ENCODE peak calls at places on chromosomes 6 and 20, in eight cellular contexts. One of them, this sample, is unnamed.
A peak's percentile ranks its signal among the peaks of the same experiment; 100 is the strongest.

GRCh38 chr6:132788658-132789397 is 9.6 kb downstream of the SLC18B1 start:
- DNase-seq in HFF-Myc: no peak
- DNase-seq in dorsolateral prefrontal cortex: no peak
- DNase-seq in neural progenitor cell: no peak
- DNase-seq in right atrium auricular region: no peak
- DNase-seq in fibroblast of mammary gland: no peak
- DNase-seq in brain microvascular endothelial cell: no peak
- DNase-seq in GM06990: no peak
- DNase-seq in this sample: no peak

GRCh38 chr6:169190144-169190584 is 63.5 kb downstream of the THBS2 start:
- DNase-seq in neural progenitor cell: no peak
- DNase-seq in brain microvascular endothelial cell: peak; percentile 83
- DNase-seq in HFF-Myc: no peak
- DNase-seq in right atrium auricular region: peak; percentile 87
- DNase-seq in GM06990: no peak
- DNase-seq in fibroblast of mammary gland: peak; percentile 90
- DNase-seq in dorsolateral prefrontal cortex: no peak
- DNase-seq in this sample: peak; percentile 64

GRCh38 chr20:13852321-13852720 is 67.5 kb downstream of the NDUFAF5 start:
- DNase-seq in dorsolateral prefrontal cortex: no peak
- DNase-seq in fibroblast of mammary gland: no peak
- DNase-seq in GM06990: no peak
- DNase-seq in HFF-Myc: no peak
- DNase-seq in neural progenitor cell: no peak
- DNase-seq in right atrium auricular region: no peak
- DNase-seq in brain microvascular endothelial cell: no peak
- DNase-seq in this sample: no peak

GRCh38 chr6:4350571-4351505 is 215.5 kb upstream of the ECI2 start:
- DNase-seq in dorsolateral prefrontal cortex: no peak
- DNase-seq in neural progenitor cell: no peak
- DNase-seq in HFF-Myc: no peak
- DNase-seq in right atrium auricular region: no peak
- DNase-seq in brain microvascular endothelial cell: no peak
- DNase-seq in fibroblast of mammary gland: peak; percentile 78
- DNase-seq in GM06990: no peak
- DNase-seq in this sample: no peak

GRCh38 chr20:34017610-34018009 is 23.9 kb downstream of the RALY start:
- DNase-seq in HFF-Myc: peak; percentile 39
- DNase-seq in right atrium auricular region: no peak
- DNase-seq in brain microvascular endothelial cell: peak; percentile 91
- DNase-seq in fibroblast of mammary gland: peak; percentile 94
- DNase-seq in dorsolateral prefrontal cortex: no peak
- DNase-seq in GM06990: no peak
- DNase-seq in neural progenitor cell: no peak
- DNase-seq in this sample: peak; percentile 64

GRCh38 chr20:61654726-61655125 is 402.7 kb downstream of the CDH4 start:
- DNase-seq in neural progenitor cell: no peak
- DNase-seq in HFF-Myc: no peak
- DNase-seq in brain microvascular endothelial cell: no peak
- DNase-seq in fibroblast of mammary gland: no peak
- DNase-seq in dorsolateral prefrontal cortex: no peak
- DNase-seq in GM06990: no peak
- DNase-seq in right atrium auricular region: no peak
- DNase-seq in this sample: no peak

GRCh38 chr6:79784013-79784753 is 153.1 kb downstream of the SH3BGRL2 start:
- DNase-seq in neural progenitor cell: no peak
- DNase-seq in right atrium auricular region: no peak
- DNase-seq in fibroblast of mammary gland: no peak
- DNase-seq in HFF-Myc: no peak
- DNase-seq in GM06990: no peak
- DNase-seq in dorsolateral prefrontal cortex: no peak
- DNase-seq in brain microvascular endothelial cell: no peak
- DNase-seq in this sample: no peak

GRCh38 chr6:56387621-56388413 is 140.4 kb upstream of the COL21A1 start:
- DNase-seq in dorsolateral prefrontal cortex: no peak
- DNase-seq in HFF-Myc: no peak
- DNase-seq in neural progenitor cell: no peak
- DNase-seq in right atrium auricular region: no peak
- DNase-seq in fibroblast of mammary gland: no peak
- DNase-seq in GM06990: no peak
- DNase-seq in brain microvascular endothelial cell: no peak
- DNase-seq in this sample: no peak

GRCh38 chr6:137316626-137317025 is 97.4 kb upstream of the IFNGR1 start:
- DNase-seq in fibroblast of mammary gland: peak; percentile 54
- DNase-seq in HFF-Myc: no peak
- DNase-seq in GM06990: no peak
- DNase-seq in right atrium auricular region: no peak
- DNase-seq in dorsolateral prefrontal cortex: no peak
- DNase-seq in neural progenitor cell: no peak
- DNase-seq in brain microvascular endothelial cell: no peak
- DNase-seq in this sample: no peak

GRCh38 chr6:8462169-8462568 is 26.8 kb upstream of the SLC35B3 start:
- DNase-seq in HFF-Myc: no peak
- DNase-seq in fibroblast of mammary gland: no peak
- DNase-seq in right atrium auricular region: no peak
- DNase-seq in GM06990: no peak
- DNase-seq in dorsolateral prefrontal cortex: no peak
- DNase-seq in neural progenitor cell: no peak
- DNase-seq in brain microvascular endothelial cell: no peak
- DNase-seq in this sample: no peak

GRCh38 chr20:38893485-38894090 is 32.6 kb upstream of the FAM83D start:
- DNase-seq in dorsolateral prefrontal cortex: peak; percentile 76
- DNase-seq in GM06990: peak; percentile 88
- DNase-seq in HFF-Myc: peak; percentile 11
- DNase-seq in neural progenitor cell: peak; percentile 76
- DNase-seq in brain microvascular endothelial cell: peak; percentile 37
- DNase-seq in fibroblast of mammary gland: peak; percentile 34
- DNase-seq in right atrium auricular region: no peak
- DNase-seq in this sample: no peak

GRCh38 chr20:50138479-50139393 is 14.8 kb downstream of the PEDS1 start:
- DNase-seq in brain microvascular endothelial cell: no peak
- DNase-seq in dorsolateral prefrontal cortex: peak; percentile 78
- DNase-seq in fibroblast of mammary gland: no peak
- DNase-seq in right atrium auricular region: no peak
- DNase-seq in GM06990: no peak
- DNase-seq in HFF-Myc: no peak
- DNase-seq in neural progenitor cell: no peak
- DNase-seq in this sample: no peak

GRCh38 chr6:47292944-47293343 is 16.8 kb downstream of the TNFRSF21 start:
- DNase-seq in neural progenitor cell: no peak
- DNase-seq in dorsolateral prefrontal cortex: no peak
- DNase-seq in HFF-Myc: no peak
- DNase-seq in right atrium auricular region: no peak
- DNase-seq in fibroblast of mammary gland: peak; percentile 48
- DNase-seq in brain microvascular endothelial cell: peak; percentile 4
- DNase-seq in GM06990: no peak
- DNase-seq in this sample: no peak

GRCh38 chr6:40341726-40342125 is 245.4 kb downstream of the LRFN2 start:
- DNase-seq in neural progenitor cell: no peak
- DNase-seq in fibroblast of mammary gland: no peak
- DNase-seq in brain microvascular endothelial cell: no peak
- DNase-seq in HFF-Myc: no peak
- DNase-seq in right atrium auricular region: no peak
- DNase-seq in dorsolateral prefrontal cortex: no peak
- DNase-seq in GM06990: no peak
- DNase-seq in this sample: no peak

GRCh38 chr6:156508923-156509322 is 268.3 kb upstream of the ARID1B start:
- DNase-seq in HFF-Myc: no peak
- DNase-seq in GM06990: no peak
- DNase-seq in fibroblast of mammary gland: no peak
- DNase-seq in right atrium auricular region: no peak
- DNase-seq in neural progenitor cell: no peak
- DNase-seq in dorsolateral prefrontal cortex: no peak
- DNase-seq in brain microvascular endothelial cell: no peak
- DNase-seq in this sample: no peak

GRCh38 chr6:90892271-90892670 is 305.4 kb upstream of the MAP3K7 start:
- DNase-seq in fibroblast of mammary gland: no peak
- DNase-seq in brain microvascular endothelial cell: no peak
- DNase-seq in HFF-Myc: no peak
- DNase-seq in GM06990: no peak
- DNase-seq in neural progenitor cell: no peak
- DNase-seq in dorsolateral prefrontal cortex: no peak
- DNase-seq in right atrium auricular region: no peak
- DNase-seq in this sample: no peak

GRCh38 chr20:55580475-55580874 is 424.8 kb downstream of the CBLN4 start:
- DNase-seq in HFF-Myc: no peak
- DNase-seq in fibroblast of mammary gland: no peak
- DNase-seq in dorsolateral prefrontal cortex: no peak
- DNase-seq in GM06990: no peak
- DNase-seq in neural progenitor cell: no peak
- DNase-seq in right atrium auricular region: no peak
- DNase-seq in brain microvascular endothelial cell: no peak
- DNase-seq in this sample: no peak

GRCh38 chr6:20919677-20920385 is 385.6 kb downstream of the CDKAL1 start:
- DNase-seq in right atrium auricular region: no peak
- DNase-seq in neural progenitor cell: no peak
- DNase-seq in dorsolateral prefrontal cortex: no peak
- DNase-seq in brain microvascular endothelial cell: peak; percentile 5
- DNase-seq in fibroblast of mammary gland: peak; percentile 73
- DNase-seq in GM06990: peak; percentile 66
- DNase-seq in HFF-Myc: no peak
- DNase-seq in this sample: no peak

GRCh38 chr6:123393333-123393732 is 243.4 kb downstream of the TRDN start:
- DNase-seq in dorsolateral prefrontal cortex: no peak
- DNase-seq in GM06990: no peak
- DNase-seq in neural progenitor cell: no peak
- DNase-seq in right atrium auricular region: no peak
- DNase-seq in fibroblast of mammary gland: peak; percentile 21
- DNase-seq in brain microvascular endothelial cell: no peak
- DNase-seq in HFF-Myc: no peak
- DNase-seq in this sample: no peak

GRCh38 chr20:21143194-21143890 is 17.5 kb downstream of the KIZ start:
- DNase-seq in fibroblast of mammary gland: no peak
- DNase-seq in HFF-Myc: no peak
- DNase-seq in GM06990: no peak
- DNase-seq in brain microvascular endothelial cell: no peak
- DNase-seq in neural progenitor cell: no peak
- DNase-seq in dorsolateral prefrontal cortex: no peak
- DNase-seq in right atrium auricular region: no peak
- DNase-seq in this sample: no peak

GRCh38 chr6:78397537-78397936 is 469.8 kb upstream of the IRAK1BP1 start:
- DNase-seq in HFF-Myc: no peak
- DNase-seq in fibroblast of mammary gland: no peak
- DNase-seq in dorsolateral prefrontal cortex: no peak
- DNase-seq in GM06990: no peak
- DNase-seq in brain microvascular endothelial cell: no peak
- DNase-seq in right atrium auricular region: no peak
- DNase-seq in neural progenitor cell: no peak
- DNase-seq in this sample: no peak
- H3K4me3 ChIP-seq in HFF-Myc: no peak overlapping the region
- H3K4me3 ChIP-seq in fibroblast of mammary gland: no peak overlapping the region
- H3K4me3 ChIP-seq in dorsolateral prefrontal cortex: no peak overlapping the region
- H3K4me3 ChIP-seq in GM06990: no peak overlapping the region
- H3K4me3 ChIP-seq in brain microvascular endothelial cell: no peak overlapping the region
- H3K4me3 ChIP-seq in right atrium auricular region: no peak overlapping the region
- H3K4me3 ChIP-seq in neural progenitor cell: no peak overlapping the region
- H3K4me3 ChIP-seq in this sample: no peak overlapping the region

GRCh38 chr20:59836768-59837167 is 96.7 kb downstream of the SYCP2 start:
- DNase-seq in neural progenitor cell: no peak
- DNase-seq in HFF-Myc: no peak
- DNase-seq in right atrium auricular region: no peak
- DNase-seq in brain microvascular endothelial cell: no peak
- DNase-seq in dorsolateral prefrontal cortex: no peak
- DNase-seq in GM06990: no peak
- DNase-seq in fibroblast of mammary gland: no peak
- DNase-seq in this sample: no peak
- H3K4me3 ChIP-seq in neural progenitor cell: no peak overlapping the region
- H3K4me3 ChIP-seq in HFF-Myc: no peak overlapping the region
- H3K4me3 ChIP-seq in right atrium auricular region: peak overlapping the region; percentile 44
- H3K4me3 ChIP-seq in brain microvascular endothelial cell: no peak overlapping the region
- H3K4me3 ChIP-seq in dorsolateral prefrontal cortex: no peak overlapping the region
- H3K4me3 ChIP-seq in GM06990: no peak overlapping the region
- H3K4me3 ChIP-seq in fibroblast of mammary gland: no peak overlapping the region
- H3K4me3 ChIP-seq in this sample: no peak overlapping the region

DNA sequence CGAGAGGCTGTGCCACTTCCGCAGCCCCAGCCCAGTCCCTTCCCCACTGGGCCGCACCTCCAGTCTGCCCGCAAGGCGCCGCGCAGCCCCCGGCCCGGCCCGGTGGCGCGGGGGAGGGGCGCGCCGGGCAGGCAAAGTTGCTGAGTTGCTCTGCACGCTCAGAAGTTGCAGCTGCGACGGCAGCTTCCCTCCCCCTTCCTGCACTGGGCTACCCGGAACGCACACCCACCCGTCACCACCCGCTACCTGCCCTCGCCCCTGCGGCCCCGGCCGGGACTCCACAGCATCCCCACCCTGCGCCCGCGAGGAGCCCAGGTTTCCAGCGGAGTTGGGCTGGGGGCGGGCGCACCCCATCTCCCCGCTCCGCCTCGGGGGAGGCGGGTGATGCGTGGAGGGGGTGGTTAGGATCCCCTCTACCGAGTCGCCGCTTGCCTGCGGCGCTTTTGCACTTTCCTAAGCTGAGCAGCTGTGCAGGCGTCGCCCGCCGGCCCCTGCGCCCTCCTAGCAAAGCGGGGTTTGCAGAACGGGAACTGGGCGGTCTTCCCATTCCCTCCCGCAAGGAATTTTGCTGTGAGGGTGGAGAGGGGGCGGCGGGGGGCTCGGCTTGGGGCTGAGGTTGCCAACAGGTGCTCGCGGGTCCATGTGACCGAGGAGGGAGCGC is 55.9 kb upstream of the RREB1 start:
- DNase-seq in fibroblast of mammary gland: peak; percentile 19
- DNase-seq in right atrium auricular region: no peak
- DNase-seq in neural progenitor cell: peak; percentile 78
- DNase-seq in GM06990: peak; percentile 54
- DNase-seq in dorsolateral prefrontal cortex: peak; percentile 9
- DNase-seq in brain microvascular endothelial cell: peak; percentile 9
- DNase-seq in HFF-Myc: no peak
- DNase-seq in this sample: peak; percentile 45
- H3K4me3 ChIP-seq in fibroblast of mammary gland: peak overlapping the region; percentile 47
- H3K4me3 ChIP-seq in right atrium auricular region: peak overlapping the region; percentile 68
- H3K4me3 ChIP-seq in neural progenitor cell: peak overlapping the region; percentile 70
- H3K4me3 ChIP-seq in GM06990: peak overlapping the region; percentile 58
- H3K4me3 ChIP-seq in dorsolateral prefrontal cortex: peak overlapping the region; percentile 45
- H3K4me3 ChIP-seq in brain microvascular endothelial cell: peak overlapping the region; percentile 60
- H3K4me3 ChIP-seq in HFF-Myc: peak overlapping the region; percentile 46
- H3K4me3 ChIP-seq in this sample: peak overlapping the region; percentile 47

GRCh38 chr6:52375780-52376556 is 14.0 kb downstream of the PAQR8 start:
- DNase-seq in neural progenitor cell: no peak
- DNase-seq in fibroblast of mammary gland: no peak
- DNase-seq in dorsolateral prefrontal cortex: peak; percentile 31
- DNase-seq in brain microvascular endothelial cell: no peak
- DNase-seq in HFF-Myc: no peak
- DNase-seq in GM06990: no peak
- DNase-seq in right atrium auricular region: no peak
- DNase-seq in this sample: no peak
- H3K4me3 ChIP-seq in neural progenitor cell: no peak overlapping the region
- H3K4me3 ChIP-seq in fibroblast of mammary gland: no peak overlapping the region
- H3K4me3 ChIP-seq in dorsolateral prefrontal cortex: no peak overlapping the region
- H3K4me3 ChIP-seq in brain microvascular endothelial cell: no peak overlapping the region
- H3K4me3 ChIP-seq in HFF-Myc: no peak overlapping the region
- H3K4me3 ChIP-seq in GM06990: no peak overlapping the region
- H3K4me3 ChIP-seq in right atrium auricular region: no peak overlapping the region
- H3K4me3 ChIP-seq in this sample: no peak overlapping the region